ENCODE peak calls at places on chromosomes 13 and 19, in seven cellular contexts. One of them, this sample, is unnamed.

GRCh38 chr19:5131866-5132561 is 163.1 kb downstream of the KDM4B start:
- DNase-seq in choroid plexus epithelial cell: no peak
- DNase-seq in cardiac fibroblast: no peak
- DNase-seq in fibroblast of pulmonary artery: no peak
- DNase-seq in pancreas: no peak
- DNase-seq in brain microvascular endothelial cell: no peak
- DNase-seq in suprapubic skin: no peak
- DNase-seq in this sample: no peak

GRCh38 chr19:49894011-49894664 is 2.5 kb downstream of the IL4I1 start:
- DNase-seq in fibroblast of pulmonary artery: no peak
- DNase-seq in pancreas: no peak
- DNase-seq in cardiac fibroblast: no peak
- DNase-seq in suprapubic skin: no peak
- DNase-seq in brain microvascular endothelial cell: no peak
- DNase-seq in choroid plexus epithelial cell: no peak
- DNase-seq in this sample: no peak

GRCh38 chr13:79287994-79288795 is 117.9 kb downstream of the RBM26 start:
- DNase-seq in suprapubic skin: no peak
- DNase-seq in cardiac fibroblast: no peak
- DNase-seq in brain microvascular endothelial cell: no peak
- DNase-seq in fibroblast of pulmonary artery: no peak
- DNase-seq in choroid plexus epithelial cell: no peak
- DNase-seq in pancreas: no peak
- DNase-seq in this sample: no peak

GRCh38 chr19:56949651-56950050 is 109.1 kb upstream of the PEG3 start:
- DNase-seq in choroid plexus epithelial cell: no peak
- DNase-seq in brain microvascular endothelial cell: no peak
- DNase-seq in fibroblast of pulmonary artery: no peak
- DNase-seq in pancreas: no peak
- DNase-seq in suprapubic skin: no peak
- DNase-seq in cardiac fibroblast: no peak
- DNase-seq in this sample: no peak

GRCh38 chr13:41231786-41232185 is 31.6 kb downstream of the MTRF1 start:
- DNase-seq in suprapubic skin: no peak
- DNase-seq in cardiac fibroblast: peak; percentile 47
- DNase-seq in fibroblast of pulmonary artery: peak; percentile 61
- DNase-seq in brain microvascular endothelial cell: peak; percentile 40
- DNase-seq in pancreas: peak; percentile 96
- DNase-seq in choroid plexus epithelial cell: peak; percentile 59
- DNase-seq in this sample: peak; percentile 27

GRCh38 chr19:40274585-40275544 is 10.3 kb downstream of the AKT2 start:
- DNase-seq in suprapubic skin: no peak
- DNase-seq in fibroblast of pulmonary artery: no peak
- DNase-seq in cardiac fibroblast: no peak
- DNase-seq in choroid plexus epithelial cell: no peak
- DNase-seq in brain microvascular endothelial cell: no peak
- DNase-seq in pancreas: no peak
- DNase-seq in this sample: no peak

GRCh38 chr13:100176781-100177389 is 88.0 kb downstream of the PCCA start:
- DNase-seq in suprapubic skin: no peak
- DNase-seq in brain microvascular endothelial cell: peak; percentile 58
- DNase-seq in cardiac fibroblast: peak; percentile 79
- DNase-seq in pancreas: no peak
- DNase-seq in choroid plexus epithelial cell: peak; percentile 80
- DNase-seq in fibroblast of pulmonary artery: peak; percentile 64
- DNase-seq in this sample: peak; percentile 51

GRCh38 chr13:41019027-41019487 is at the start of gene ELF1:
- DNase-seq in choroid plexus epithelial cell: peak; percentile 65
- DNase-seq in suprapubic skin: no peak
- DNase-seq in pancreas: peak; percentile 31
- DNase-seq in brain microvascular endothelial cell: peak; percentile 48
- DNase-seq in fibroblast of pulmonary artery: peak; percentile 59
- DNase-seq in cardiac fibroblast: peak; percentile 57
- DNase-seq in this sample: peak; percentile 70

GRCh38 chr13:20301391-20302071 is 69.4 kb upstream of the GJB6 start:
- DNase-seq in choroid plexus epithelial cell: no peak
- DNase-seq in suprapubic skin: no peak
- DNase-seq in brain microvascular endothelial cell: no peak
- DNase-seq in fibroblast of pulmonary artery: peak; percentile 5
- DNase-seq in pancreas: no peak
- DNase-seq in cardiac fibroblast: peak; percentile 31
- DNase-seq in this sample: no peak

GRCh38 chr13:45372189-45373115 is 31.5 kb upstream of the TPT1 start:
- DNase-seq in fibroblast of pulmonary artery: no peak
- DNase-seq in pancreas: no peak
- DNase-seq in choroid plexus epithelial cell: peak; percentile 25
- DNase-seq in cardiac fibroblast: no peak
- DNase-seq in brain microvascular endothelial cell: no peak
- DNase-seq in suprapubic skin: no peak
- DNase-seq in this sample: peak; percentile 37

GRCh38 chr19:925912-926594 is at the start of gene ARID3A:
- DNase-seq in pancreas: peak; percentile 75
- DNase-seq in suprapubic skin: no peak
- DNase-seq in brain microvascular endothelial cell: no peak
- DNase-seq in choroid plexus epithelial cell: no peak
- DNase-seq in cardiac fibroblast: peak; percentile 75
- DNase-seq in fibroblast of pulmonary artery: peak; percentile 66
- DNase-seq in this sample: no peak

GRCh38 chr13:54845351-54845965 is 1816.8 kb downstream of the OLFM4 start:
- DNase-seq in pancreas: no peak
- DNase-seq in suprapubic skin: no peak
- DNase-seq in brain microvascular endothelial cell: no peak
- DNase-seq in fibroblast of pulmonary artery: no peak
- DNase-seq in cardiac fibroblast: no peak
- DNase-seq in choroid plexus epithelial cell: no peak
- DNase-seq in this sample: no peak

GRCh38 chr13:78499802-78500201 is 103.5 kb downstream of the POU4F1 start:
- DNase-seq in choroid plexus epithelial cell: no peak
- DNase-seq in brain microvascular endothelial cell: no peak
- DNase-seq in fibroblast of pulmonary artery: no peak
- DNase-seq in cardiac fibroblast: no peak
- DNase-seq in pancreas: no peak
- DNase-seq in suprapubic skin: no peak
- DNase-seq in this sample: no peak

GRCh38 chr13:64234255-64234654 is 2818.6 kb upstream of the PCDH20 start:
- DNase-seq in fibroblast of pulmonary artery: peak; percentile 65
- DNase-seq in brain microvascular endothelial cell: peak; percentile 73
- DNase-seq in pancreas: no peak
- DNase-seq in cardiac fibroblast: peak; percentile 40
- DNase-seq in suprapubic skin: no peak
- DNase-seq in choroid plexus epithelial cell: peak; percentile 70
- DNase-seq in this sample: peak; percentile 15

GRCh38 chr13:110227864-110228643 is 78.9 kb downstream of the COL4A1 start:
- DNase-seq in pancreas: no peak
- DNase-seq in suprapubic skin: no peak
- DNase-seq in brain microvascular endothelial cell: no peak
- DNase-seq in fibroblast of pulmonary artery: no peak
- DNase-seq in choroid plexus epithelial cell: no peak
- DNase-seq in cardiac fibroblast: no peak
- DNase-seq in this sample: no peak

GRCh38 chr13:81393110-81393509 is 1052.2 kb upstream of the SPRY2 start:
- DNase-seq in pancreas: no peak
- DNase-seq in suprapubic skin: no peak
- DNase-seq in brain microvascular endothelial cell: no peak
- DNase-seq in cardiac fibroblast: no peak
- DNase-seq in choroid plexus epithelial cell: no peak
- DNase-seq in fibroblast of pulmonary artery: no peak
- DNase-seq in this sample: no peak

GRCh38 chr13:24671367-24672117 is 8.7 kb upstream of the ATP12A start:
- DNase-seq in cardiac fibroblast: peak; percentile 89
- DNase-seq in fibroblast of pulmonary artery: peak; percentile 78
- DNase-seq in brain microvascular endothelial cell: peak; percentile 86
- DNase-seq in suprapubic skin: no peak
- DNase-seq in choroid plexus epithelial cell: peak; percentile 92
- DNase-seq in pancreas: no peak
- DNase-seq in this sample: peak; percentile 86

GRCh38 chr19:10667867-10668266 is 13.7 kb downstream of the ILF3 start:
- DNase-seq in suprapubic skin: no peak
- DNase-seq in choroid plexus epithelial cell: no peak
- DNase-seq in brain microvascular endothelial cell: no peak
- DNase-seq in pancreas: no peak
- DNase-seq in fibroblast of pulmonary artery: no peak
- DNase-seq in cardiac fibroblast: no peak
- DNase-seq in this sample: no peak

GRCh38 chr19:52297601-52298358 is 811 bp downstream of the ZNF480 start:
- DNase-seq in suprapubic skin: no peak
- DNase-seq in choroid plexus epithelial cell: no peak
- DNase-seq in pancreas: no peak
- DNase-seq in fibroblast of pulmonary artery: peak; percentile 7
- DNase-seq in brain microvascular endothelial cell: no peak
- DNase-seq in cardiac fibroblast: no peak
- DNase-seq in this sample: peak; percentile 11

GRCh38 chr19:37329686-37330085 is 41.2 kb upstream of the ZNF527 start:
- DNase-seq in cardiac fibroblast: peak; percentile 6
- DNase-seq in brain microvascular endothelial cell: no peak
- DNase-seq in fibroblast of pulmonary artery: peak; percentile 14
- DNase-seq in suprapubic skin: no peak
- DNase-seq in pancreas: no peak
- DNase-seq in choroid plexus epithelial cell: peak; percentile 17
- DNase-seq in this sample: no peak

DNA sequence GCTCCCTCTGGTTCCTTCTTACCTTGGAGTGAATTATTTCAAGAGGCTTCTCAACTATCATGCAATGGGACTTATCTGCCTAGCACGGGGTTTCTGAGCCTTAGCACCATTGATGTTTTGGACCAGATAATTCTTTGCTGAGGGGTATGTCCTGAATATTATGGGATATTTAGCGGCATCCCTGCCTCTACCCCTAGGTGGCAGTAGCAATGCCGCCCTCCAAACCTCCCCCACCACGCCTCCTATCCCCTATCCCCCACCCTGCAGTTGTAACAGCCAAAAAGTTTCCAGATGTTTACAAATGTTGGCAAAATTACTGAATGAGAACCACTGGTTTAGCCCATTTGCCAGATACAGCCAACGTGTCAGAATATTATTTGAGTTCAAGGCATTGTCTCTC is 125.5 kb downstream of the POSTN start:
- DNase-seq in brain microvascular endothelial cell: no peak
- DNase-seq in suprapubic skin: no peak
- DNase-seq in pancreas: no peak
- DNase-seq in choroid plexus epithelial cell: no peak
- DNase-seq in cardiac fibroblast: no peak
- DNase-seq in fibroblast of pulmonary artery: no peak
- DNase-seq in this sample: no peak
- TF ChIP-seq CTCF in brain microvascular endothelial cell: no peak
- TF ChIP-seq CTCF in suprapubic skin: no peak
- TF ChIP-seq CTCF in pancreas: no peak
- TF ChIP-seq CTCF in choroid plexus epithelial cell: peak; percentile 10
- TF ChIP-seq CTCF in cardiac fibroblast: peak; percentile 12
- TF ChIP-seq CTCF in fibroblast of pulmonary artery: no peak
- TF ChIP-seq CTCF in this sample: no peak

DNA sequence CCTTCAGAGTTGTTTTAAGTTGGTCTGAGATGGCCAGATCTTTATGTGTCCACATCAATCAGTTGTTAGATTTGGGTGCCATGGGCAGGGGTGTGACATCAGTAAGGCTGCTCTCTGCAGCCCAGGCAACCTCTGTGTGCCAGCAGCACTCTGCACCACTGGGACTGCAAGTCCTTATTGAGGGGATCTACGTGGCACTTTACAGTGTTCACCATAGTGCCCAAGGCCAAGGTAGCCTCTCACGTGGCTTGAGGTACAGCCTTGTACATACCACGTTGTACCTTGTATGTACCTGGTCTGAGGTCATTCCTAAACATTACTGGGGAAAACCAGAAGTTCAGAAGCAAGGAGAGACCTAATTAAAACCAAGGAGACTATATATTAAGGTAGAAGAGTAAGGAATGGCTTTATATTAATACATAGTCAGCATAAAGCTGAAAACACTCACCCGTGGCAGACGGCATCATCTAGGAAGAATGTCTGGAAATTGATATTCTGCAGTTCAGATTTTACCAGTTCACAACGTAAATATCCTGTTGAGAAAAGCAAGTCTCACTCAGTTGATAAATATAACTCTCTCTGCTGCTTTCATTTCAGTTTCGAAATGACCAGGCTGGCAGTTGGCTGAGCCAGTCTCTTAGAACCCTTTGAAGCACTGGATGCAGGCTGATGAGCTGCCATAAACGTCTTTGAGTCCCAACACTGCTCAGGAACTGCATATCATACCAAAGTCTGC is 128.8 kb downstream of the ZDHHC20 start:
- DNase-seq in choroid plexus epithelial cell: peak; percentile 34
- DNase-seq in cardiac fibroblast: no peak
- DNase-seq in fibroblast of pulmonary artery: no peak
- DNase-seq in suprapubic skin: no peak
- DNase-seq in pancreas: no peak
- DNase-seq in brain microvascular endothelial cell: peak; percentile 8
- DNase-seq in this sample: peak; percentile 22
- H3K4me3 ChIP-seq in choroid plexus epithelial cell: no peak overlapping the region
- H3K4me3 ChIP-seq in cardiac fibroblast: no peak overlapping the region
- H3K4me3 ChIP-seq in fibroblast of pulmonary artery: no peak overlapping the region
- H3K4me3 ChIP-seq in suprapubic skin: no peak overlapping the region
- H3K4me3 ChIP-seq in pancreas: no peak overlapping the region
- H3K4me3 ChIP-seq in brain microvascular endothelial cell: no peak overlapping the region
- H3K4me3 ChIP-seq in this sample: no peak overlapping the region

GRCh38 chr13:108733141-108733540 is 103.7 kb downstream of the MYO16 start:
- DNase-seq in pancreas: no peak
- DNase-seq in choroid plexus epithelial cell: peak; percentile 11
- DNase-seq in brain microvascular endothelial cell: no peak
- DNase-seq in suprapubic skin: no peak
- DNase-seq in fibroblast of pulmonary artery: no peak
- DNase-seq in cardiac fibroblast: no peak
- DNase-seq in this sample: no peak

GRCh38 chr13:108728370-108728769 is 99.0 kb downstream of the MYO16 start:
- DNase-seq in brain microvascular endothelial cell: no peak
- DNase-seq in fibroblast of pulmonary artery: no peak
- DNase-seq in cardiac fibroblast: no peak
- DNase-seq in pancreas: no peak
- DNase-seq in choroid plexus epithelial cell: no peak
- DNase-seq in suprapubic skin: no peak
- DNase-seq in this sample: no peak
- TF ChIP-seq CTCF in brain microvascular endothelial cell: peak; percentile 27
- TF ChIP-seq CTCF in fibroblast of pulmonary artery: no peak
- TF ChIP-seq CTCF in cardiac fibroblast: no peak
- TF ChIP-seq CTCF in pancreas: no peak
- TF ChIP-seq CTCF in choroid plexus epithelial cell: no peak
- TF ChIP-seq CTCF in suprapubic skin: no peak
- TF ChIP-seq CTCF in this sample: no peak

GRCh38 chr19:17615889-17616685 is 60.6 kb downstream of the COLGALT1 start:
- DNase-seq in choroid plexus epithelial cell: no peak
- DNase-seq in pancreas: no peak
- DNase-seq in brain microvascular endothelial cell: no peak
- DNase-seq in fibroblast of pulmonary artery: no peak
- DNase-seq in suprapubic skin: no peak
- DNase-seq in cardiac fibroblast: no peak
- DNase-seq in this sample: no peak

GRCh38 chr19:17617807-17618192 is 62.4 kb downstream of the COLGALT1 start:
- DNase-seq in suprapubic skin: no peak
- DNase-seq in brain microvascular endothelial cell: no peak
- DNase-seq in pancreas: no peak
- DNase-seq in fibroblast of pulmonary artery: no peak
- DNase-seq in choroid plexus epithelial cell: no peak
- DNase-seq in cardiac fibroblast: no peak
- DNase-seq in this sample: no peak

GRCh38 chr19:17616961-17617806 is 61.7 kb downstream of the COLGALT1 start:
- DNase-seq in pancreas: no peak
- DNase-seq in fibroblast of pulmonary artery: peak; percentile 10
- DNase-seq in suprapubic skin: no peak
- DNase-seq in brain microvascular endothelial cell: peak; percentile 11
- DNase-seq in cardiac fibroblast: peak; percentile 8
- DNase-seq in choroid plexus epithelial cell: no peak
- DNase-seq in this sample: peak; percentile 4

GRCh38 chr19:17618281-17618903 is 62.9 kb downstream of the COLGALT1 start:
- DNase-seq in choroid plexus epithelial cell: no peak
- DNase-seq in brain microvascular endothelial cell: no peak
- DNase-seq in fibroblast of pulmonary artery: no peak
- DNase-seq in suprapubic skin: no peak
- DNase-seq in cardiac fibroblast: no peak
- DNase-seq in pancreas: no peak
- DNase-seq in this sample: no peak

GRCh38 chr19:17616686-17616960 is 61.2 kb downstream of the COLGALT1 start:
- DNase-seq in cardiac fibroblast: no peak
- DNase-seq in suprapubic skin: no peak
- DNase-seq in choroid plexus epithelial cell: no peak
- DNase-seq in brain microvascular endothelial cell: no peak
- DNase-seq in fibroblast of pulmonary artery: no peak
- DNase-seq in pancreas: no peak
- DNase-seq in this sample: no peak
- H3K4me3 ChIP-seq in cardiac fibroblast: no peak overlapping the region
- H3K4me3 ChIP-seq in suprapubic skin: peak overlapping the region; percentile 23
- H3K4me3 ChIP-seq in choroid plexus epithelial cell: peak overlapping the region; percentile 16
- H3K4me3 ChIP-seq in brain microvascular endothelial cell: no peak overlapping the region
- H3K4me3 ChIP-seq in fibroblast of pulmonary artery: no peak overlapping the region
- H3K4me3 ChIP-seq in pancreas: no peak overlapping the region
- H3K4me3 ChIP-seq in this sample: peak overlapping the region; percentile 25